ENCODE peak calls at places on chromosomes 5 and 9, in seven cellular contexts. L, T, M, Q, X, U and O are unnamed samples.

GRCh38 chr9:129094387-129095169 is 13.7 kb downstream of the DOLPP1 start:
- DNase-seq in L (no peak), T (no peak), M (no peak), Q (no peak), X (no peak), U (no peak), O (no peak)

GRCh38 chr5:123083298-123083697 is 5.7 kb upstream of the PRDM6 start:
- DNase-seq in L (no peak), T (no peak), M (no peak), Q (no peak), X (peak), U (no peak), O (no peak)

GRCh38 chr9:35659340-35659739 is 1.2 kb downstream of the CCDC107 start:
- DNase-seq in L (no peak), T (peak), M (no peak), Q (peak), X (peak), U (no peak), O (no peak)

GRCh38 chr9:131657456-131657855 is 82.4 kb downstream of the RAPGEF1 start:
- DNase-seq in L (no peak), T (no peak), M (no peak), Q (no peak), X (no peak), U (no peak), O (no peak)

GRCh38 chr9:128532581-128532980 is 19.8 kb upstream of the SPTAN1 start:
- DNase-seq in L (no peak), T (no peak), M (no peak), Q (no peak), X (no peak), U (no peak), O (no peak)

GRCh38 chr5:133006653-133007052 is 19.7 kb downstream of the ZCCHC10 start:
- DNase-seq in L (no peak), T (no peak), M (no peak), Q (peak), X (no peak), U (no peak), O (no peak)

GRCh38 chr5:138569759-138570158 is 5.4 kb downstream of the HSPA9 start:
- DNase-seq in L (no peak), T (no peak), M (no peak), Q (no peak), X (peak), U (no peak), O (no peak)

GRCh38 chr5:126178521-126178920 is 244.7 kb upstream of the GRAMD2B start:
- DNase-seq in L (no peak), T (no peak), M (peak), Q (no peak), X (peak), U (peak), O (no peak)

GRCh38 chr5:23024470-23024869 is 171.3 kb upstream of the CDH12 start:
- DNase-seq in L (no peak), T (no peak), M (no peak), Q (no peak), X (no peak), U (no peak), O (no peak)

GRCh38 chr5:175853573-175854230 is 17.7 kb upstream of the CPLX2 start:
- DNase-seq in L (peak), T (no peak), M (peak), Q (no peak), X (no peak), U (no peak), O (no peak)

DNA sequence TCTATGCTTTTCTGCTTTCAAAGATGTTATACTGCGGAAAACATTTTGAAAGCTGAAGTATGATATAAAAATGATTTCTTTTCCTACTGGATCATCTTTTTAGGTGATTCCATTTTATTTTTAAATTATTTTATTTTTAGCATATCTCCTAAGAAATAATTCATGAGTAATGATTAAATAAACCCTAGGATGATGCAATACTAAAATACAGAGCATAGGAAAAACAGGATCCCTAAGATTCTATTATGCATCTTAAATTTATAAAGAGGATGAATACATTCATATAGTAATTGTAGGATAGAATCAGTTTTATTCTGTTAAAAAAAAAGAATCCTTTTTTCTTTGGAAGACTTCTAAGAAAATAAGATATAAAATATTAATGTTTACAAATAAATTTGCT is 10.9 kb downstream of the POLK start:
- DNase-seq in L (no peak), T (no peak), M (no peak), Q (no peak), X (no peak), U (no peak), O (no peak)
- H3K4me3 ChIP-seq in L (no peak), T (no peak), M (no peak), Q (no peak), X (no peak), U (no peak), O (no peak)

GRCh38 chr5:72478684-72479083 is 28.5 kb downstream of the ZNF366 start:
- DNase-seq in L (no peak), T (no peak), M (no peak), Q (peak), X (peak), U (no peak), O (no peak)
- TF ChIP-seq CTCF in L (no peak), T (no peak), M (no peak), Q (no peak), X (no peak), U (no peak), O (no peak)

GRCh38 chr9:31336391-31336790 is 1048.1 kb upstream of the ACO1 start:
- DNase-seq in L (no peak), T (no peak), M (no peak), Q (no peak), X (no peak), U (no peak), O (no peak)
- H3K4me3 ChIP-seq in L (no peak), T (no peak), M (no peak), Q (no peak), X (no peak), U (no peak), O (no peak)

GRCh38 chr5:96434201-96434645 is 1.2 kb upstream of the PCSK1 start:
- DNase-seq in L (peak), T (no peak), M (peak), Q (peak), X (peak), U (peak), O (peak)
- TF ChIP-seq CTCF in L (no peak), T (no peak), M (no peak), Q (no peak), X (no peak), U (peak), O (no peak)